ENCODE peak calls at places on chromosome 10, in ten cellular contexts. A is left ventricle myocardium inferior, D is mesendoderm, U is neuronal stem cell, Z is PC-3, X is mammary epithelial cell, H is pancreas, W is lower lobe of right lung, P is SJSA1, F is colonic mucosa. G is an unnamed sample. For H3K4me1, the result is how much of the 10 kb centered on the place peaks cover.

GRCh38 chr10:20089884-20090283 is 273.7 kb downstream of the PLXDC2 start:
- DNase-seq in X (no peak), W (no peak), P (no peak), A (no peak), F (no peak), D (no peak), H (no peak), Z (no peak), U (no peak), G (no peak)

GRCh38 chr10:95208702-95209391 is 14.8 kb downstream of the ACSM6 start:
- DNase-seq in A (no peak), Z (peak), W (no peak), F (no peak), H (no peak), D (peak), U (no peak), P (peak), X (no peak), G (no peak)

GRCh38 chr10:132398566-132398991 is 1.6 kb downstream of the PWWP2B start:
- DNase-seq in P (no peak), X (no peak), A (peak), D (no peak), U (no peak), H (peak), F (no peak), Z (no peak), W (peak), G (no peak)

GRCh38 chr10:105586451-105587098 is 945.5 kb downstream of the SORCS3 start:
- DNase-seq in F (no peak), W (no peak), U (no peak), H (no peak), X (peak), Z (peak), A (no peak), D (no peak), P (peak), G (no peak)

GRCh38 chr10:73512207-73512743 is 16.5 kb upstream of the PPP3CB start:
- DNase-seq in F (no peak), H (no peak), W (no peak), A (no peak), D (no peak), Z (no peak), U (no peak), X (no peak), P (no peak), G (no peak)

GRCh38 chr10:59997807-59998525 is 91.6 kb upstream of the CCDC6 start:
- DNase-seq in U (no peak), A (no peak), H (peak), X (no peak), Z (no peak), F (peak), D (no peak), P (no peak), W (no peak), G (no peak)

GRCh38 chr10:61992059-61992460 is 90.6 kb downstream of the ARID5B start:
- DNase-seq in H (no peak), X (no peak), P (no peak), W (no peak), U (no peak), A (no peak), F (peak), Z (no peak), D (no peak), G (peak)

GRCh38 chr10:131677671-131678070 is 223.1 kb upstream of the PPP2R2D start:
- DNase-seq in A (no peak), H (no peak), Z (no peak), P (no peak), U (no peak), D (peak), W (no peak), F (no peak), X (no peak), G (no peak)

GRCh38 chr10:91974960-91975359 is 51.4 kb downstream of the BTAF1 start:
- DNase-seq in P (peak), W (no peak), A (no peak), Z (peak), U (no peak), H (no peak), F (no peak), D (no peak), X (peak), G (no peak)

GRCh38 chr10:11610855-11611247 is 599 bp downstream of the USP6NL start:
- DNase-seq in U (no peak), F (peak), Z (no peak), W (peak), H (peak), P (peak), X (peak), A (peak), D (peak), G (peak)

GRCh38 chr10:60878224-60878623 is 65.8 kb downstream of the RHOBTB1 start:
- DNase-seq in W (no peak), X (peak), F (no peak), D (no peak), Z (peak), A (no peak), H (no peak), P (no peak), U (no peak), G (no peak)

GRCh38 chr10:97031459-97031858 is 154.3 kb downstream of the SLIT1 start:
- DNase-seq in X (no peak), D (no peak), P (no peak), W (no peak), Z (no peak), A (no peak), F (no peak), U (no peak), H (no peak), G (no peak)

GRCh38 chr10:109863775-109864174 is 59.5 kb downstream of the XPNPEP1 start:
- DNase-seq in H (no peak), P (no peak), Z (no peak), D (no peak), X (no peak), A (no peak), U (no peak), W (no peak), F (no peak), G (no peak)

GRCh38 chr10:484441-484924 is 205.0 kb downstream of the DIP2C start:
- DNase-seq in H (no peak), U (no peak), W (no peak), X (no peak), D (no peak), A (no peak), P (peak), F (peak), Z (peak), G (peak)

GRCh38 chr10:99681553-99681952 is 22.2 kb downstream of the ENTPD7 start:
- DNase-seq in H (no peak), D (no peak), X (peak), Z (peak), P (no peak), A (no peak), W (no peak), F (no peak), U (no peak), G (no peak)

GRCh38 chr10:50496228-50496627 is 127.5 kb downstream of the SGMS1 start:
- DNase-seq in H (no peak), P (no peak), W (no peak), Z (no peak), F (no peak), D (no peak), U (no peak), A (no peak), X (no peak), G (no peak)

GRCh38 chr10:60434418-60435046 is 44.9 kb upstream of the ANK3 start:
- DNase-seq in P (peak), D (peak), A (no peak), X (peak), W (no peak), U (peak), H (no peak), F (peak), Z (peak), G (peak)

GRCh38 chr10:50624866-50625491 is 1.2 kb upstream of the SGMS1 start:
- DNase-seq in H (no peak), Z (peak), D (peak), U (peak), W (peak), P (peak), X (peak), F (peak), A (peak), G (peak)

GRCh38 chr10:12448340-12448728 is 99.0 kb downstream of the CAMK1D start:
- DNase-seq in H (no peak), F (no peak), U (no peak), Z (no peak), A (no peak), W (no peak), D (no peak), X (no peak), P (no peak), G (no peak)

GRCh38 chr10:22927661-22928403 is at the start of gene ARMC3:
- DNase-seq in Z (peak), U (peak), W (peak), X (peak), P (no peak), A (peak), H (peak), D (peak), F (peak), G (peak)

GRCh38 chr10:87505366-87506113 is 847 bp downstream of the MINPP1 start:
- DNase-seq in Z (peak), H (peak), D (peak), A (peak), P (peak), F (peak), X (peak), U (peak), W (peak), G (peak)

GRCh38 chr10:72200883-72201282 is 14.9 kb upstream of the ANAPC16 start:
- DNase-seq in P (no peak), F (no peak), U (no peak), X (no peak), A (no peak), Z (no peak), H (no peak), D (no peak), W (no peak), G (no peak)

GRCh38 chr10:131779661-131780394 is 121.0 kb upstream of the PPP2R2D start:
- DNase-seq in F (no peak), W (no peak), P (no peak), X (no peak), D (no peak), U (no peak), Z (no peak), H (no peak), A (no peak), G (no peak)

DNA sequence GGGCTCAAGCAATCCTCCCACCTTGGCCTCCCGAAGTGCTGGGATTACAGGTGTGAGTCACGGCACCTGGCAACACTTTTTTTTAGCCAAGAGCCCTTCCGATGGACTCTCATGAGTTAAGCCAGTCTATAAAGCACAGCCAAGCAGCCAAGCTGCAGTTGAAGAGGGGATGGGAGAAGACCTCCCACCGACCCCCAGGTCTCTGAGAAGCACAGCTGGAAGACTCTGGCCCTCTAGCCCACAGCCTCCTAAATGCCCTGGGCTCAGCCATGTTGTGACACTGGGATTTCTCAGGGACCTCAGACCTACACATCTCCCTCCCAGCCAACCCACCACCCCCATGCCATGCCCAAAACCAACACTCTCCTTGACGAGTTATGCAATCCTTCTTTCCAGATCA is 31.1 kb downstream of the CALML3 start:
- DNase-seq in H (no peak), W (peak), D (no peak), A (no peak), X (no peak), U (no peak), Z (no peak), F (no peak), P (no peak), G (no peak)
- H3K4me1 ChIP-seq in H (under half), W (under half), D (under half), A (under half), X (under half), U (under half), Z (half or more), F (under half), P (half or more), G (under half)

DNA sequence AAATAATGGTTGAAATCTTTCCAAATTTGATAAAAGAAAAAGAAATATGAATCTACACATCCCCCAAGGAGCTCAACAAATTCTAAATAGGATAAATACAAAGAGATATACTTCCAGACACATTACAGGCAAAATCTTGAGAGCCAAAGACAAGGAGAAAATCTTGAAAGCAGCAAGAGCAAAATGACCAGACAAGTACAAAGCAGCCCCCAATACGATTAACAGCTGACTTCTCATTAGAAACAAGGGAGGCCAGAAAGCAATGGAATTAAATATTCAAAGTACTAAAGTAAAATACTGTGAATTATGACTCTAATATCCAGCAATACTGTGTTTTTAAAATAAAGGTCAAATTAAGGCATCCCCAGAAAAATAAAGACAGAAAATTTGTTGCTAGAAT is 36.6 kb downstream of the ZNF438 start:
- DNase-seq in D (no peak), X (no peak), P (no peak), A (no peak), F (no peak), U (no peak), W (no peak), Z (no peak), H (no peak), G (no peak)
- H3K4me1 ChIP-seq in D (under half), X (under half), P (under half), A (half or more), F (under half), U (under half), W (under half), Z (under half), H (under half), G (under half)

GRCh38 chr10:43404675-43405221 is 4.2 kb downstream of the HNRNPF start:
- DNase-seq in W (no peak), A (no peak), U (no peak), D (no peak), X (no peak), Z (no peak), P (no peak), H (no peak), F (no peak), G (no peak)
- H3K4me1 ChIP-seq in W (half or more), A (half or more), U (under half), D (under half), X (under half), Z (half or more), P (under half), H (under half), F (under half), G (under half)

GRCh38 chr10:21523007-21523406 is 2.5 kb downstream of the SKIDA1 start:
- DNase-seq in H (no peak), W (no peak), A (no peak), P (no peak), D (peak), X (no peak), Z (no peak), F (no peak), U (no peak), G (no peak)

GRCh38 chr10:21524131-21524525 is 1.4 kb downstream of the SKIDA1 start:
- DNase-seq in U (no peak), A (no peak), D (peak), X (no peak), H (no peak), W (no peak), P (no peak), Z (no peak), F (no peak), G (no peak)

GRCh38 chr10:21523557-21524008 is 1.9 kb downstream of the SKIDA1 start:
- DNase-seq in W (no peak), A (no peak), X (no peak), U (no peak), F (no peak), D (peak), H (no peak), Z (no peak), P (no peak), G (no peak)

GRCh38 chr10:21519981-21520436 is 5.5 kb downstream of the SKIDA1 start:
- DNase-seq in A (no peak), H (no peak), D (peak), W (no peak), Z (peak), P (peak), F (no peak), X (peak), U (no peak), G (no peak)

DNA sequence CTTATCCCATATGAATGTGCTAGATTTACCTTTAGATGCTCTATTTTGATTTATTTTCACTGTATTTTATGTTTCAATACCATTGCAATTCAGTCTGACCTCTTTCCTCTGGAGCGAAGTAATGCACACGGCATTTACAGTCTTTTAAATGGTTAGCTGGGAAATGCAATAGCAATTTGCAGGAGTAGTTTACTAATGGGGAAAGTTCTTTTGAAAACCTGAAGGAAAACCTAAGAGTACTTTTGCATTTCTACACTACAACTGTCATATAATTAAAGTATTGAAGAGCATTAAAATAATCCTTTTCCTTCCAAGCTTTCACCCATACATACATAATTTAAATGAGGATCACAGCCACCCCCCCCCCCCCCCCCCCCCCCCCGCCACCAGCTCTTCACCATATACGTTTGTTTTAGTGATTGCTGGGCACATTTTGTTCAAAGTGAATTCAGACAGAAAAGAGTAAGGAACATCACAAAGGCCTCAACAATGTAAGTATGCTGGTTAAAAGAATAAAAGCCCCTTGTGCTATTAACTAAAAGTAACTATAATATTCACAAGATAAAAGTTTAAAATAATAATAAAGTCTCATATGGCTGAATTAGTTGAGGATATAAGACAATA is 3.5 kb downstream of the SKIDA1 start:
- DNase-seq in P (no peak), X (no peak), W (no peak), U (no peak), A (no peak), F (no peak), Z (no peak), D (no peak), H (no peak), G (no peak)
- H3K4me1 ChIP-seq in P (under half), X (under half), W (under half), U (under half), A (half or more), F (under half), Z (under half), D (under half), H (under half), G (under half)

GRCh38 chr10:18217577-18217976 is 77.4 kb downstream of the CACNB2 start:
- DNase-seq in U (no peak), W (no peak), A (no peak), P (no peak), F (no peak), H (no peak), D (no peak), X (no peak), Z (no peak), G (no peak)

GRCh38 chr10:18211862-18212261 is 71.6 kb downstream of the CACNB2 start:
- DNase-seq in D (no peak), U (no peak), W (no peak), Z (no peak), X (no peak), A (no peak), P (no peak), F (no peak), H (no peak), G (no peak)

GRCh38 chr10:18214692-18215563 is 74.7 kb downstream of the CACNB2 start:
- DNase-seq in U (peak), D (peak), X (peak), W (no peak), F (peak), H (peak), Z (peak), A (peak), P (peak), G (no peak)

GRCh38 chr10:18219096-18219495 is 78.9 kb downstream of the CACNB2 start:
- DNase-seq in D (no peak), W (no peak), H (no peak), P (no peak), U (no peak), A (no peak), Z (no peak), F (no peak), X (no peak), G (no peak)

GRCh38 chr10:18216482-18216881 is 76.3 kb downstream of the CACNB2 start:
- DNase-seq in D (no peak), Z (peak), F (no peak), A (no peak), H (no peak), P (no peak), X (no peak), U (no peak), W (no peak), G (no peak)
- H3K4me1 ChIP-seq in D (under half), Z (under half), F (under half), A (under half), H (under half), P (under half), X (under half), U (under half), W (under half), G (under half)

GRCh38 chr10:101226888-101227736 is 2.2 kb downstream of the LBX1 start:
- DNase-seq in U (no peak), H (no peak), Z (no peak), D (no peak), X (no peak), F (no peak), A (no peak), W (no peak), P (no peak), G (no peak)
- H3K4me1 ChIP-seq in U (under half), H (under half), Z (under half), D (under half), X (under half), F (under half), A (half or more), W (half or more), P (under half), G (under half)

GRCh38 chr10:121576139-121576538 is 22.1 kb downstream of the FGFR2 start:
- DNase-seq in W (no peak), X (no peak), H (no peak), P (no peak), Z (no peak), A (no peak), U (no peak), F (no peak), D (no peak), G (no peak)

GRCh38 chr10:121578965-121579364 is 19.3 kb downstream of the FGFR2 start:
- DNase-seq in W (no peak), H (no peak), Z (no peak), X (no peak), D (no peak), P (no peak), A (no peak), F (no peak), U (no peak), G (no peak)

GRCh38 chr10:121577568-121577967 is 20.7 kb downstream of the FGFR2 start:
- DNase-seq in F (no peak), D (peak), U (no peak), H (no peak), X (no peak), P (no peak), W (no peak), Z (no peak), A (no peak), G (no peak)

GRCh38 chr10:121579656-121580055 is 18.6 kb downstream of the FGFR2 start:
- DNase-seq in H (no peak), D (peak), P (no peak), W (no peak), Z (peak), A (no peak), F (no peak), U (no peak), X (peak), G (no peak)

GRCh38 chr10:121578298-121578697 is 19.9 kb downstream of the FGFR2 start:
- DNase-seq in X (no peak), W (no peak), A (no peak), H (no peak), D (no peak), P (no peak), F (no peak), U (no peak), Z (no peak), G (no peak)
- H3K4me1 ChIP-seq in X (half or more), W (under half), A (under half), H (under half), D (under half), P (under half), F (under half), U (under half), Z (under half), G (under half)